ENCODE peak calls at places on chromosomes 16 and 17, in ten cellular contexts. L, G, H, J, Q, B, C, S, N and P are unnamed samples.

GRCh38 chr16:15538484-15538883 is 104.1 kb downstream of the BMERB1 start:
- DNase-seq in L (no peak), G (no peak), H (no peak), J (no peak), Q (no peak), B (no peak), C (no peak), S (no peak), N (no peak), P (no peak)

GRCh38 chr16:23025692-23026305 is 123.5 kb downstream of the USP31 start:
- DNase-seq in L (peak; percentile 53), G (no peak), H (peak; percentile 15), J (no peak), Q (peak; percentile 18), B (no peak), C (no peak), S (no peak), N (no peak), P (peak; percentile 15)

GRCh38 chr16:22326771-22327445 is 29.7 kb downstream of the POLR3E start:
- DNase-seq in L (no peak), G (no peak), H (no peak), J (no peak), Q (no peak), B (no peak), C (no peak), S (no peak), N (no peak), P (no peak)

GRCh38 chr17:29593546-29594440 is 861 bp downstream of the ANKRD13B start:
- DNase-seq in L (peak; percentile 52), G (peak; percentile 69), H (no peak), J (peak; percentile 89), Q (no peak), B (no peak), C (no peak), S (no peak), N (no peak), P (no peak)

GRCh38 chr16:26877421-26877820 is 189.3 kb upstream of the C16orf82 start:
- DNase-seq in L (no peak), G (no peak), H (no peak), J (no peak), Q (no peak), B (no peak), C (no peak), S (no peak), N (no peak), P (no peak)

GRCh38 chr16:27472091-27473020 is 70.4 kb downstream of the IL21R start:
- DNase-seq in L (no peak), G (no peak), H (peak; percentile 21), J (no peak), Q (peak; percentile 11), B (no peak), C (no peak), S (no peak), N (no peak), P (peak; percentile 20)

GRCh38 chr17:40348136-40348504 is 16.4 kb downstream of the GJD3 start:
- DNase-seq in L (no peak), G (no peak), H (no peak), J (no peak), Q (no peak), B (no peak), C (no peak), S (no peak), N (no peak), P (no peak)

GRCh38 chr17:72383053-72383847 is 262.4 kb downstream of the SOX9 start:
- DNase-seq in L (no peak), G (peak; percentile 8), H (no peak), J (peak; percentile 49), Q (no peak), B (no peak), C (no peak), S (no peak), N (no peak), P (no peak)

GRCh38 chr17:76840884-76841775 is 27.1 kb upstream of the MGAT5B start:
- DNase-seq in L (no peak), G (no peak), H (no peak), J (peak; percentile 45), Q (peak; percentile 23), B (no peak), C (no peak), S (no peak), N (no peak), P (no peak)

GRCh38 chr17:18043491-18043890 is 4.3 kb downstream of the GID4 start:
- DNase-seq in L (peak; percentile 55), G (no peak), H (no peak), J (no peak), Q (peak; percentile 30), B (no peak), C (no peak), S (no peak), N (no peak), P (peak; percentile 37)

GRCh38 chr17:74818306-74818705 is 41.4 kb downstream of the GRIN2C start:
- DNase-seq in L (no peak), G (no peak), H (no peak), J (no peak), Q (no peak), B (no peak), C (no peak), S (no peak), N (no peak), P (no peak)

GRCh38 chr17:36631022-36631421 is 29.6 kb downstream of the MRM1 start:
- DNase-seq in L (no peak), G (no peak), H (no peak), J (no peak), Q (no peak), B (no peak), C (no peak), S (no peak), N (no peak), P (no peak)

GRCh38 chr17:18191071-18191667 is 7.5 kb downstream of the ALKBH5 start:
- DNase-seq in L (no peak), G (no peak), H (no peak), J (no peak), Q (no peak), B (no peak), C (no peak), S (no peak), N (no peak), P (peak; percentile 24)

GRCh38 chr16:51818342-51818944 is 667.4 kb upstream of the SALL1 start:
- DNase-seq in L (peak; percentile 64), G (no peak), H (peak; percentile 58), J (peak; percentile 74), Q (peak; percentile 67), B (no peak), C (no peak), S (no peak), N (no peak), P (peak; percentile 59)

GRCh38 chr17:59093702-59094231 is 12.9 kb downstream of the TRIM37 start:
- DNase-seq in L (peak; percentile 89), G (no peak), H (peak; percentile 73), J (no peak), Q (peak; percentile 90), B (no peak), C (peak; percentile 40), S (no peak), N (no peak), P (peak; percentile 94)